ENCODE peak calls at places on chromosomes 4 and X, in ten cellular contexts. One of them, this sample, is unnamed.

GRCh38 chr4:112717856-112718255 is 80.9 kb downstream of the LARP7 start:
- DNase-seq in dermis blood vessel endothelial cell: no peak
- DNase-seq in renal cortical epithelial cell: no peak
- DNase-seq in ureter: no peak
- DNase-seq in fibroblast of mammary gland: no peak
- DNase-seq in NCI-H2081: no peak
- DNase-seq in lower leg skin: no peak
- DNase-seq in cardiac muscle cell: no peak
- DNase-seq in GDM1: no peak
- DNase-seq in adipocyte: no peak
- DNase-seq in this sample: no peak

GRCh38 chrX:112147206-112147605 is 64.6 kb upstream of the TRPC5 start:
- DNase-seq in dermis blood vessel endothelial cell: no peak
- DNase-seq in renal cortical epithelial cell: peak; percentile 0
- DNase-seq in ureter: no peak
- DNase-seq in fibroblast of mammary gland: peak; percentile 5
- DNase-seq in NCI-H2081: peak; percentile 36
- DNase-seq in lower leg skin: no peak
- DNase-seq in cardiac muscle cell: no peak
- DNase-seq in GDM1: no peak
- DNase-seq in adipocyte: peak; percentile 60
- DNase-seq in this sample: peak; percentile 0

GRCh38 chr4:88823058-88823919 is 125.7 kb upstream of the NAP1L5 start:
- DNase-seq in dermis blood vessel endothelial cell: peak; percentile 87
- DNase-seq in renal cortical epithelial cell: peak; percentile 95
- DNase-seq in ureter: peak; percentile 93
- DNase-seq in fibroblast of mammary gland: peak; percentile 97
- DNase-seq in NCI-H2081: peak; percentile 31
- DNase-seq in lower leg skin: peak; percentile 91
- DNase-seq in cardiac muscle cell: peak; percentile 99
- DNase-seq in GDM1: peak; percentile 42
- DNase-seq in adipocyte: peak; percentile 96
- DNase-seq in this sample: peak; percentile 96

GRCh38 chr4:143555676-143556075 is 42.2 kb downstream of the SMARCA5 start:
- DNase-seq in dermis blood vessel endothelial cell: no peak
- DNase-seq in renal cortical epithelial cell: no peak
- DNase-seq in ureter: no peak
- DNase-seq in fibroblast of mammary gland: peak; percentile 5
- DNase-seq in NCI-H2081: no peak
- DNase-seq in lower leg skin: no peak
- DNase-seq in cardiac muscle cell: peak; percentile 4
- DNase-seq in GDM1: no peak
- DNase-seq in adipocyte: no peak
- DNase-seq in this sample: no peak

GRCh38 chrX:31420711-31421151 is 348.9 kb upstream of the FTHL17 start:
- DNase-seq in dermis blood vessel endothelial cell: no peak
- DNase-seq in renal cortical epithelial cell: peak; percentile 85
- DNase-seq in ureter: no peak
- DNase-seq in fibroblast of mammary gland: peak; percentile 32
- DNase-seq in NCI-H2081: no peak
- DNase-seq in lower leg skin: no peak
- DNase-seq in cardiac muscle cell: peak; percentile 69
- DNase-seq in GDM1: no peak
- DNase-seq in adipocyte: peak; percentile 65
- DNase-seq in this sample: peak; percentile 82

GRCh38 chrX:39152106-39152649 is 350.9 kb downstream of the MID1IP1 start:
- DNase-seq in dermis blood vessel endothelial cell: peak; percentile 20
- DNase-seq in renal cortical epithelial cell: no peak
- DNase-seq in ureter: no peak
- DNase-seq in fibroblast of mammary gland: peak; percentile 16
- DNase-seq in NCI-H2081: peak; percentile 91
- DNase-seq in lower leg skin: no peak
- DNase-seq in cardiac muscle cell: peak; percentile 13
- DNase-seq in GDM1: no peak
- DNase-seq in adipocyte: peak; percentile 13
- DNase-seq in this sample: no peak

GRCh38 chr4:182179105-182179504 is 64.1 kb upstream of the TENM3 start:
- DNase-seq in dermis blood vessel endothelial cell: no peak
- DNase-seq in renal cortical epithelial cell: peak; percentile 21
- DNase-seq in ureter: no peak
- DNase-seq in fibroblast of mammary gland: peak; percentile 77
- DNase-seq in NCI-H2081: no peak
- DNase-seq in lower leg skin: no peak
- DNase-seq in cardiac muscle cell: peak; percentile 53
- DNase-seq in GDM1: no peak
- DNase-seq in adipocyte: peak; percentile 67
- DNase-seq in this sample: peak; percentile 63

GRCh38 chr4:6732441-6733357 is 16.7 kb downstream of the BLOC1S4 start:
- DNase-seq in dermis blood vessel endothelial cell: peak; percentile 73
- DNase-seq in renal cortical epithelial cell: peak; percentile 78
- DNase-seq in ureter: no peak
- DNase-seq in fibroblast of mammary gland: peak; percentile 91
- DNase-seq in NCI-H2081: no peak
- DNase-seq in lower leg skin: no peak
- DNase-seq in cardiac muscle cell: peak; percentile 93
- DNase-seq in GDM1: no peak
- DNase-seq in adipocyte: peak; percentile 92
- DNase-seq in this sample: peak; percentile 80

GRCh38 chrX:68503830-68504229 is 5.0 kb downstream of the YIPF6 start:
- DNase-seq in dermis blood vessel endothelial cell: no peak
- DNase-seq in renal cortical epithelial cell: peak; percentile 8
- DNase-seq in ureter: no peak
- DNase-seq in fibroblast of mammary gland: peak; percentile 45
- DNase-seq in NCI-H2081: no peak
- DNase-seq in lower leg skin: no peak
- DNase-seq in cardiac muscle cell: no peak
- DNase-seq in GDM1: no peak
- DNase-seq in adipocyte: no peak
- DNase-seq in this sample: no peak

GRCh38 chr4:147485167-147485566 is 4.3 kb downstream of the EDNRA start:
- DNase-seq in dermis blood vessel endothelial cell: no peak
- DNase-seq in renal cortical epithelial cell: no peak
- DNase-seq in ureter: no peak
- DNase-seq in fibroblast of mammary gland: no peak
- DNase-seq in NCI-H2081: no peak
- DNase-seq in lower leg skin: no peak
- DNase-seq in cardiac muscle cell: no peak
- DNase-seq in GDM1: no peak
- DNase-seq in adipocyte: no peak
- DNase-seq in this sample: no peak

GRCh38 chrX:47321386-47321785 is 49.0 kb upstream of the ZNF157 start:
- DNase-seq in dermis blood vessel endothelial cell: peak; percentile 41
- DNase-seq in renal cortical epithelial cell: no peak
- DNase-seq in ureter: peak; percentile 44
- DNase-seq in fibroblast of mammary gland: peak; percentile 70
- DNase-seq in NCI-H2081: no peak
- DNase-seq in lower leg skin: no peak
- DNase-seq in cardiac muscle cell: peak; percentile 81
- DNase-seq in GDM1: no peak
- DNase-seq in adipocyte: peak; percentile 43
- DNase-seq in this sample: no peak

GRCh38 chr4:52750819-52751348 is 341 bp downstream of the ERVMER34-1 start:
- DNase-seq in dermis blood vessel endothelial cell: peak; percentile 35
- DNase-seq in renal cortical epithelial cell: no peak
- DNase-seq in ureter: peak; percentile 43
- DNase-seq in fibroblast of mammary gland: peak; percentile 6
- DNase-seq in NCI-H2081: no peak
- DNase-seq in lower leg skin: no peak
- DNase-seq in cardiac muscle cell: no peak
- DNase-seq in GDM1: no peak
- DNase-seq in adipocyte: peak; percentile 55
- DNase-seq in this sample: peak; percentile 2

GRCh38 chr4:4402966-4403365 is 16.1 kb downstream of the NSG1 start:
- DNase-seq in dermis blood vessel endothelial cell: no peak
- DNase-seq in renal cortical epithelial cell: no peak
- DNase-seq in ureter: no peak
- DNase-seq in fibroblast of mammary gland: peak; percentile 42
- DNase-seq in NCI-H2081: no peak
- DNase-seq in lower leg skin: no peak
- DNase-seq in cardiac muscle cell: no peak
- DNase-seq in GDM1: no peak
- DNase-seq in adipocyte: no peak
- DNase-seq in this sample: no peak

GRCh38 chr4:83552085-83552484 is 16.2 kb downstream of the GPAT3 start:
- DNase-seq in dermis blood vessel endothelial cell: no peak
- DNase-seq in renal cortical epithelial cell: peak; percentile 46
- DNase-seq in ureter: no peak
- DNase-seq in fibroblast of mammary gland: peak; percentile 72
- DNase-seq in NCI-H2081: no peak
- DNase-seq in lower leg skin: no peak
- DNase-seq in cardiac muscle cell: peak; percentile 29
- DNase-seq in GDM1: no peak
- DNase-seq in adipocyte: peak; percentile 57
- DNase-seq in this sample: peak; percentile 79

GRCh38 chr4:8774071-8774470 is 97.6 kb downstream of the HMX1 start:
- DNase-seq in dermis blood vessel endothelial cell: no peak
- DNase-seq in renal cortical epithelial cell: no peak
- DNase-seq in ureter: no peak
- DNase-seq in fibroblast of mammary gland: no peak
- DNase-seq in NCI-H2081: no peak
- DNase-seq in lower leg skin: no peak
- DNase-seq in cardiac muscle cell: no peak
- DNase-seq in GDM1: no peak
- DNase-seq in adipocyte: no peak
- DNase-seq in this sample: no peak

GRCh38 chr4:35525192-35525978 is 718.9 kb downstream of the ARAP2 start:
- DNase-seq in dermis blood vessel endothelial cell: no peak
- DNase-seq in renal cortical epithelial cell: no peak
- DNase-seq in ureter: no peak
- DNase-seq in fibroblast of mammary gland: no peak
- DNase-seq in NCI-H2081: no peak
- DNase-seq in lower leg skin: no peak
- DNase-seq in cardiac muscle cell: no peak
- DNase-seq in GDM1: no peak
- DNase-seq in adipocyte: no peak
- DNase-seq in this sample: no peak

GRCh38 chr4:176189891-176190795 is 5.2 kb downstream of the SPATA4 start:
- DNase-seq in dermis blood vessel endothelial cell: no peak
- DNase-seq in renal cortical epithelial cell: peak; percentile 9
- DNase-seq in ureter: no peak
- DNase-seq in fibroblast of mammary gland: no peak
- DNase-seq in NCI-H2081: no peak
- DNase-seq in lower leg skin: no peak
- DNase-seq in cardiac muscle cell: no peak
- DNase-seq in GDM1: no peak
- DNase-seq in adipocyte: peak; percentile 16
- DNase-seq in this sample: no peak

GRCh38 chrX:133185938-133186337 is 32.2 kb downstream of the TFDP3 start:
- DNase-seq in dermis blood vessel endothelial cell: no peak
- DNase-seq in renal cortical epithelial cell: peak; percentile 46
- DNase-seq in ureter: no peak
- DNase-seq in fibroblast of mammary gland: no peak
- DNase-seq in NCI-H2081: no peak
- DNase-seq in lower leg skin: peak; percentile 14
- DNase-seq in cardiac muscle cell: no peak
- DNase-seq in GDM1: no peak
- DNase-seq in adipocyte: no peak
- DNase-seq in this sample: no peak

GRCh38 chr4:112288455-112288854 is 2.8 kb upstream of the TIFA start:
- DNase-seq in dermis blood vessel endothelial cell: no peak
- DNase-seq in renal cortical epithelial cell: no peak
- DNase-seq in ureter: no peak
- DNase-seq in fibroblast of mammary gland: no peak
- DNase-seq in NCI-H2081: no peak
- DNase-seq in lower leg skin: no peak
- DNase-seq in cardiac muscle cell: no peak
- DNase-seq in GDM1: no peak
- DNase-seq in adipocyte: no peak
- DNase-seq in this sample: no peak

GRCh38 chr4:54746228-54746627 is 88.5 kb downstream of the KIT start:
- DNase-seq in dermis blood vessel endothelial cell: no peak
- DNase-seq in renal cortical epithelial cell: peak; percentile 24
- DNase-seq in ureter: no peak
- DNase-seq in fibroblast of mammary gland: no peak
- DNase-seq in NCI-H2081: no peak
- DNase-seq in lower leg skin: no peak
- DNase-seq in cardiac muscle cell: no peak
- DNase-seq in GDM1: peak; percentile 59
- DNase-seq in adipocyte: no peak
- DNase-seq in this sample: peak; percentile 38

GRCh38 chrX:103398321-103398937 is 22.1 kb downstream of the BEX3 start:
- DNase-seq in dermis blood vessel endothelial cell: peak; percentile 83
- DNase-seq in renal cortical epithelial cell: peak; percentile 82
- DNase-seq in ureter: no peak
- DNase-seq in fibroblast of mammary gland: peak; percentile 91
- DNase-seq in NCI-H2081: no peak
- DNase-seq in lower leg skin: no peak
- DNase-seq in cardiac muscle cell: peak; percentile 79
- DNase-seq in GDM1: no peak
- DNase-seq in adipocyte: peak; percentile 71
- DNase-seq in this sample: peak; percentile 71

GRCh38 chrX:38318196-38318595 is 9.1 kb downstream of the RPGR start:
- DNase-seq in dermis blood vessel endothelial cell: no peak
- DNase-seq in renal cortical epithelial cell: no peak
- DNase-seq in ureter: no peak
- DNase-seq in fibroblast of mammary gland: no peak
- DNase-seq in NCI-H2081: no peak
- DNase-seq in lower leg skin: no peak
- DNase-seq in cardiac muscle cell: no peak
- DNase-seq in GDM1: no peak
- DNase-seq in adipocyte: no peak
- DNase-seq in this sample: no peak

GRCh38 chrX:118254611-118255010 is 91.3 kb upstream of the WDR44 start:
- DNase-seq in dermis blood vessel endothelial cell: peak; percentile 61
- DNase-seq in renal cortical epithelial cell: peak; percentile 35
- DNase-seq in ureter: peak; percentile 61
- DNase-seq in fibroblast of mammary gland: peak; percentile 60
- DNase-seq in NCI-H2081: peak; percentile 81
- DNase-seq in lower leg skin: peak; percentile 45
- DNase-seq in cardiac muscle cell: peak; percentile 55
- DNase-seq in GDM1: peak; percentile 22
- DNase-seq in adipocyte: peak; percentile 76
- DNase-seq in this sample: peak; percentile 18

GRCh38 chrX:109889289-109890006 is 113.5 kb upstream of the TMEM164 start:
- DNase-seq in dermis blood vessel endothelial cell: peak; percentile 18
- DNase-seq in renal cortical epithelial cell: peak; percentile 16
- DNase-seq in ureter: no peak
- DNase-seq in fibroblast of mammary gland: peak; percentile 42
- DNase-seq in NCI-H2081: no peak
- DNase-seq in lower leg skin: no peak
- DNase-seq in cardiac muscle cell: peak; percentile 54
- DNase-seq in GDM1: peak; percentile 47
- DNase-seq in adipocyte: peak; percentile 25
- DNase-seq in this sample: no peak

GRCh38 chr4:121216438-121216837 is 52.3 kb upstream of the TNIP3 start:
- DNase-seq in dermis blood vessel endothelial cell: no peak
- DNase-seq in renal cortical epithelial cell: no peak
- DNase-seq in ureter: no peak
- DNase-seq in fibroblast of mammary gland: no peak
- DNase-seq in NCI-H2081: no peak
- DNase-seq in lower leg skin: no peak
- DNase-seq in cardiac muscle cell: no peak
- DNase-seq in GDM1: no peak
- DNase-seq in adipocyte: no peak
- DNase-seq in this sample: no peak

GRCh38 chr4:17957689-17958088 is 63.9 kb downstream of the LCORL start:
- DNase-seq in dermis blood vessel endothelial cell: no peak
- DNase-seq in renal cortical epithelial cell: peak; percentile 85
- DNase-seq in ureter: no peak
- DNase-seq in fibroblast of mammary gland: peak; percentile 41
- DNase-seq in NCI-H2081: no peak
- DNase-seq in lower leg skin: no peak
- DNase-seq in cardiac muscle cell: peak; percentile 8
- DNase-seq in GDM1: no peak
- DNase-seq in adipocyte: no peak
- DNase-seq in this sample: no peak

GRCh38 chr4:15694431-15694830 is 8.4 kb upstream of the BST1 start:
- DNase-seq in dermis blood vessel endothelial cell: no peak
- DNase-seq in renal cortical epithelial cell: peak; percentile 72
- DNase-seq in ureter: no peak
- DNase-seq in fibroblast of mammary gland: no peak
- DNase-seq in NCI-H2081: no peak
- DNase-seq in lower leg skin: no peak
- DNase-seq in cardiac muscle cell: no peak
- DNase-seq in GDM1: no peak
- DNase-seq in adipocyte: no peak
- DNase-seq in this sample: no peak

GRCh38 chrX:42219231-42219630 is 295.9 kb upstream of the CASK start:
- DNase-seq in dermis blood vessel endothelial cell: no peak
- DNase-seq in renal cortical epithelial cell: peak; percentile 46
- DNase-seq in ureter: no peak
- DNase-seq in fibroblast of mammary gland: no peak
- DNase-seq in NCI-H2081: no peak
- DNase-seq in lower leg skin: no peak
- DNase-seq in cardiac muscle cell: peak; percentile 17
- DNase-seq in GDM1: no peak
- DNase-seq in adipocyte: no peak
- DNase-seq in this sample: no peak

This sample was measured in Caki2.